ENCODE peak calls at places on chromosome X, in eight cellular contexts. H, W, Y, A, P, Q, L and X are unnamed samples.

GRCh38 chrX:1601051-1601767 is 9.8 kb downstream of the AKAP17A start:
- DNase-seq in Q (no peak), W (no peak), H (no peak), P (no peak), Y (no peak), A (no peak), L (no peak), X (no peak)

GRCh38 chrX:80174925-80175574 is 160.5 kb downstream of the TBX22 start:
- DNase-seq in H (no peak), Q (no peak), A (no peak), L (no peak), W (no peak), P (no peak), Y (no peak), X (no peak)

GRCh38 chrX:30610050-30610449 is 32.5 kb upstream of the TASL start:
- DNase-seq in Y (no peak), W (no peak), H (no peak), A (no peak), L (no peak), Q (no peak), P (no peak), X (no peak)

GRCh38 chrX:15724911-15725310 is 13.2 kb upstream of the CA5B start:
- DNase-seq in W (no peak), Y (no peak), A (no peak), Q (no peak), H (no peak), L (no peak), P (no peak), X (no peak)

GRCh38 chrX:108163333-108164082 is 71.9 kb downstream of the ATG4A start:
- DNase-seq in P (no peak), H (no peak), Y (no peak), W (no peak), A (no peak), L (no peak), Q (no peak), X (no peak)

GRCh38 chrX:147173586-147173985 is 359.0 kb upstream of the CXorf51A start:
- DNase-seq in L (no peak), A (no peak), P (no peak), W (no peak), Y (no peak), H (no peak), Q (no peak), X (no peak)

GRCh38 chrX:30620980-30621716 is 32.1 kb upstream of the GK start:
- DNase-seq in H (peak; percentile 30), Q (no peak), Y (no peak), W (peak; percentile 9), P (no peak), L (no peak), A (no peak), X (no peak)

GRCh38 chrX:136195247-136195646 is 47.9 kb downstream of the FHL1 start:
- DNase-seq in Y (no peak), L (no peak), W (no peak), A (no peak), P (no peak), H (no peak), Q (no peak), X (peak; percentile 43)

GRCh38 chrX:118807151-118808017 is 16.2 kb upstream of the ZCCHC12 start:
- DNase-seq in L (peak; percentile 33), Y (peak; percentile 15), P (no peak), W (peak; percentile 24), H (peak; percentile 26), Q (peak; percentile 45), A (peak; percentile 15), X (peak; percentile 50)

GRCh38 chrX:121832446-121832845 is 785.0 kb downstream of the GLUD2 start:
- DNase-seq in Y (no peak), P (no peak), Q (no peak), A (no peak), W (no peak), L (no peak), H (no peak), X (no peak)

GRCh38 chrX:21779095-21779494 is 21.2 kb upstream of the SMPX start:
- DNase-seq in A (no peak), P (no peak), H (no peak), W (no peak), Q (no peak), L (no peak), Y (no peak), X (no peak)

GRCh38 chrX:10534611-10535010 is 85.8 kb downstream of the MID1 start:
- DNase-seq in W (no peak), L (peak; percentile 75), P (no peak), A (no peak), Y (no peak), H (no peak), Q (no peak), X (no peak)

DNA sequence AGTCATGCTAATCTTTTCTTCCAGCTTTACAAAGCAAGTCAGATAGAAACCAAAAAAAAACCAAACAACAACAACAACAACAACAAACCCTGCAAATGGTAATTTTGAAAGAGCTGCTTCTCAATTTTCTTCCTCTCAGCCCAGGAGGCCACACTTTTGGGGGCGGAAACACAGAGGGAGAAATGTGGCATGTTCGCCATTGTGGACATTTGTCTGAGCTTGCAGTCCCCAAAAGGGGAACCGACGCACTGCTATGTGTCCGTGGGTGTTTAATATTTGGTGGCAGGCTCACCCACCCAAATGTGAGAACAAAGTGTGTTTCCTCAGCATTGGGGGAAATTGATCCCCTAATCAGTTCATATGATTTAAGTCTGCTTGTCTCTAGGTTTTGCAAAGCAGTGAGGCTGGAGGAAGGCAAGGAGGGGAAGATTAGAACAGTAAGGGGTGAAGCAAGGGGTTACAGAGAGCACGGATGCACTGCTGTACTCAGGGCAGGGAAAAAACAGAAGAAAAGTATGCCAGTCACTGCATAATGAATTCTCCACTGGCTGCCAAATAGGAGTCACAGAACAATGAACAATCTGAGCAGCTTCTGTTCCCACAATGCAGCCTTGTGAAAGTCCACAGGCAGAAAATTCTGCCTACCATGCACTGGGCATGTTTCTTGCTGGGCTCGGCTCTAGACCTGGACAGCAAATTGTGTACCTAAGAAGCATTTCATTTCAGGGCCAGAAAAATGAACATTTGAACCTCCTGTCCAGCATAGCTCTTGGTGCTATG is 74.7 kb upstream of the GPM6B start:
- DNase-seq in A (no peak), Y (no peak), L (no peak), P (no peak), H (no peak), Q (no peak), W (no peak), X (no peak)
- H3K4me1 ChIP-seq in A (no peaks in the 10 kb centered on the region), Y (no peaks in the 10 kb centered on the region), L (no peaks in the 10 kb centered on the region), P (peaks cover 14% of the 10 kb centered on the region), H (no peaks in the 10 kb centered on the region), Q (no peaks in the 10 kb centered on the region), W (no peaks in the 10 kb centered on the region), X (no peaks in the 10 kb centered on the region)

DNA sequence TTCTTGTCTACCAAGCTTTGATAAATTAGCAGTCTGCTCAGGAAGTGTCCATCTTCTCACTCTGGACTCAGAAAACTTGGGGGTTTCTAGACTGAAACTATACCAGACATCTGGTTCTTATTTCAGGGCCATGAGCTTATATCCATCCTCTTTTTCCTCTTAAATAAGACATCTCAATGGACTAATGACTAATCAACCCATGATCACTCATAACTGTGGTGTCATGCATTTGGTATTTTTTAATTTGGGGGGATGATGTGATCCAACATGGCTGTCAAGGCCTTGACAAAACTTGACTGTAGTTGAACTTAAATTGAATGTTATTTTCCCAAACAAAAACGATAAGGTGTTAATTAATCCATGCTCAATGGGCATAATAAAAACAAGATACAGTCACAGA is 87.8 kb downstream of the GPRASP3 start:
- DNase-seq in W (no peak), L (no peak), Y (no peak), Q (no peak), P (no peak), H (no peak), A (no peak), X (no peak)
- TF ChIP-seq MAX in W (no peak), L (no peak), Y (no peak), Q (no peak), P (no peak), H (no peak), A (no peak), X (no peak)

GRCh38 chrX:105765691-105766090 is 56.6 kb upstream of the NRK start:
- DNase-seq in W (no peak), A (no peak), H (no peak), P (no peak), Q (no peak), L (peak; percentile 0), Y (no peak), X (no peak)
- H3K4me3 ChIP-seq in W (no peak overlapping the region), A (no peak overlapping the region), H (no peak overlapping the region), P (no peak overlapping the region), Q (no peak overlapping the region), L (no peak overlapping the region), Y (no peak overlapping the region), X (no peak overlapping the region)

GRCh38 chrX:19747672-19748610 is 139.5 kb downstream of the SH3KBP1 start:
- DNase-seq in L (no peak), H (no peak), Y (no peak), P (no peak), W (no peak), A (no peak), Q (no peak), X (no peak)
- H3K4me1 ChIP-seq in L (peaks cover 61% of the 10 kb centered on the region), H (no peaks in the 10 kb centered on the region), Y (peaks cover 59% of the 10 kb centered on the region), P (no peaks in the 10 kb centered on the region), W (no peaks in the 10 kb centered on the region), A (no peaks in the 10 kb centered on the region), Q (peaks cover 3% of the 10 kb centered on the region), X (peaks cover 18% of the 10 kb centered on the region)

DNA sequence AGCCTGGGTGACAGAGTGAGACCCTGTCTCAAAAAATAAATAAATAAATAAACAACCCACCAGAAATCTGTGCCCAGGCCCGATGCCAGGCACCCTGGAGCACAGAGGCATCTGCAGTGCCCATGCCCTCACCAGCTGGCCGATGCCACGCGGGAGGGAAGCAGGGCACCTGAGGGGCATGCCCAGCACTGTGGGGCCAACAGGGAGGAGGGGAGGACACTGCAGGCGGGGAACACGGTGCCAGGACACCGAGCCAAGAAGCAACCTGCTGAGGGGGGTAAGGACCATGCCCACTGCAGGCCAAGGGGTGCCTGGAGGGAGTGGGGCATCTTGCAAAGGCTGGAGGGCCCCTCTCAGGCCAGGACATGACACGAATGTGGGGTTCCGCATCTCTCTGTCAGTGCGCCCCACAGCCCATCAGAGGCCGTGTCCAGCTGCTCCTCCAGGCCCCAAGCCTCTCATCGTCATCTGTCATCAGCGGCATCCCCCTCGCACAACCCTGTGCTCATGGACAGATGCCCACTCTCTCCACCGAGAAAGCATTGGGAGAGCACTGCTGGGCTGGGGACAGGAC is 13.3 kb upstream of the DUSP9 start:
- DNase-seq in A (no peak), Q (no peak), P (no peak), Y (no peak), W (no peak), H (no peak), L (no peak), X (no peak)
- TF ChIP-seq MAX in A (no peak), Q (no peak), P (no peak), Y (no peak), W (no peak), H (no peak), L (no peak), X (no peak)

DNA sequence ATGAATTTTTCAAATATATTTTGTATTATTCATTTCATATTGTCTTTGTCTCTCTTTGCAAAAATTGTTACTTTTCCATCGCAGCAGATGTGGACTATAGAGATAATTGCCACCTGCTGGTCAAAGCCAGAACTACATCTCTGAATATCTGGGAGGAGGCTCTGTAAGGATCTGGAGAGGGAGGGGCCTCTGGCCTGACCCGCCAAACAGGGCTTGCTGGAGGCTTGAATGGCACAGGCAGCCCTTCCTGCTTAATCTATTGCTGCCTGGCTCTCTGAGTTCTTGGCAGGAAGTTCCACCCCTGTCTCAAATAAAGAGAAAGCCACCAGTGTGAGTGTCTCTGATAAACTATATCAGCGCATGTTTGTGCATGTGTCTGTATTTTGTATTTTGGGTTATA is 132.4 kb downstream of the ZMAT1 start:
- DNase-seq in P (peak; percentile 39), Y (peak; percentile 62), A (peak; percentile 76), L (peak; percentile 63), H (peak; percentile 51), Q (peak; percentile 70), W (peak; percentile 68), X (peak; percentile 88)
- H3K4me3 ChIP-seq in P (no peak overlapping the region), Y (no peak overlapping the region), A (no peak overlapping the region), L (no peak overlapping the region), H (peak overlapping the region; percentile 31), Q (peak overlapping the region; percentile 34), W (no peak overlapping the region), X (no peak overlapping the region)